ENCODE peak calls at places on chromosomes 7 and 10, in six cellular contexts. One of them, this sample, is unnamed.

GRCh38 chr10:17190602-17191001 is 10.9 kb downstream of the TRDMT1 start:
- DNase-seq in pancreas: no peak
- DNase-seq in posterior cingulate gyrus: no peak
- DNase-seq in mucosa of gallbladder: no peak
- DNase-seq in fibroblast of the aortic adventitia: no peak
- DNase-seq in iris pigment epithelial cell: no peak
- DNase-seq in this sample: no peak

GRCh38 chr7:32347244-32347828 is 142.8 kb downstream of the LSM5 start:
- DNase-seq in mucosa of gallbladder: no peak
- DNase-seq in fibroblast of the aortic adventitia: peak
- DNase-seq in pancreas: no peak
- DNase-seq in iris pigment epithelial cell: peak
- DNase-seq in posterior cingulate gyrus: no peak
- DNase-seq in this sample: peak

GRCh38 chr10:43234471-43235041 is 32.3 kb downstream of the RASGEF1A start:
- DNase-seq in fibroblast of the aortic adventitia: no peak
- DNase-seq in pancreas: peak
- DNase-seq in mucosa of gallbladder: no peak
- DNase-seq in iris pigment epithelial cell: no peak
- DNase-seq in posterior cingulate gyrus: peak
- DNase-seq in this sample: no peak

GRCh38 chr10:29245476-29245875 is 43.4 kb upstream of the LYZL1 start:
- DNase-seq in iris pigment epithelial cell: no peak
- DNase-seq in mucosa of gallbladder: no peak
- DNase-seq in pancreas: no peak
- DNase-seq in posterior cingulate gyrus: peak
- DNase-seq in fibroblast of the aortic adventitia: no peak
- DNase-seq in this sample: no peak

GRCh38 chr10:5485948-5486851 is 13.2 kb downstream of the CALML5 start:
- DNase-seq in iris pigment epithelial cell: no peak
- DNase-seq in fibroblast of the aortic adventitia: no peak
- DNase-seq in pancreas: no peak
- DNase-seq in mucosa of gallbladder: no peak
- DNase-seq in posterior cingulate gyrus: no peak
- DNase-seq in this sample: no peak

GRCh38 chr7:105345725-105346124 is 43.0 kb downstream of the SRPK2 start:
- DNase-seq in pancreas: no peak
- DNase-seq in iris pigment epithelial cell: no peak
- DNase-seq in mucosa of gallbladder: no peak
- DNase-seq in fibroblast of the aortic adventitia: no peak
- DNase-seq in posterior cingulate gyrus: no peak
- DNase-seq in this sample: no peak

GRCh38 chr7:44145969-44146897 is 5.1 kb upstream of the MYL7 start:
- DNase-seq in posterior cingulate gyrus: peak
- DNase-seq in iris pigment epithelial cell: peak
- DNase-seq in pancreas: peak
- DNase-seq in fibroblast of the aortic adventitia: peak
- DNase-seq in mucosa of gallbladder: peak
- DNase-seq in this sample: peak

GRCh38 chr7:27346531-27347260 is 104.1 kb downstream of the EVX1 start:
- DNase-seq in posterior cingulate gyrus: no peak
- DNase-seq in mucosa of gallbladder: peak
- DNase-seq in fibroblast of the aortic adventitia: peak
- DNase-seq in pancreas: peak
- DNase-seq in iris pigment epithelial cell: peak
- DNase-seq in this sample: peak

GRCh38 chr10:92740762-92741161 is 51.0 kb downstream of the HHEX start:
- DNase-seq in mucosa of gallbladder: no peak
- DNase-seq in iris pigment epithelial cell: peak
- DNase-seq in posterior cingulate gyrus: no peak
- DNase-seq in fibroblast of the aortic adventitia: peak
- DNase-seq in pancreas: no peak
- DNase-seq in this sample: peak

GRCh38 chr7:1757601-1758000 is 87.5 kb downstream of the ELFN1 start:
- DNase-seq in mucosa of gallbladder: no peak
- DNase-seq in pancreas: no peak
- DNase-seq in iris pigment epithelial cell: no peak
- DNase-seq in posterior cingulate gyrus: no peak
- DNase-seq in fibroblast of the aortic adventitia: no peak
- DNase-seq in this sample: no peak

GRCh38 chr7:15334524-15335269 is 227.1 kb downstream of the AGMO start:
- DNase-seq in mucosa of gallbladder: no peak
- DNase-seq in posterior cingulate gyrus: no peak
- DNase-seq in iris pigment epithelial cell: no peak
- DNase-seq in fibroblast of the aortic adventitia: no peak
- DNase-seq in pancreas: no peak
- DNase-seq in this sample: no peak

GRCh38 chr7:130874071-130874915 is 140.3 kb upstream of the KLF14 start:
- DNase-seq in iris pigment epithelial cell: no peak
- DNase-seq in pancreas: no peak
- DNase-seq in mucosa of gallbladder: no peak
- DNase-seq in posterior cingulate gyrus: no peak
- DNase-seq in fibroblast of the aortic adventitia: no peak
- DNase-seq in this sample: no peak

GRCh38 chr7:94509264-94509878 is at the start of gene CASD1:
- DNase-seq in iris pigment epithelial cell: peak
- DNase-seq in fibroblast of the aortic adventitia: peak
- DNase-seq in pancreas: peak
- DNase-seq in mucosa of gallbladder: peak
- DNase-seq in posterior cingulate gyrus: peak
- DNase-seq in this sample: peak

This sample was measured in adipocyte.